ENCODE peak calls at places on chromosomes 16 and 17, in ten cellular contexts. P, Y, X, U, N, D, S, W, E and A are unnamed samples.

GRCh38 chr17:1107777-1108559 is 71.8 kb downstream of the ABR start:
- DNase-seq in P (no peak), Y (no peak), X (no peak), U (no peak), N (no peak), D (no peak), S (peak; percentile 64), W (no peak), E (no peak), A (no peak)

GRCh38 chr17:82272495-82273326 is 789 bp downstream of the CSNK1D start:
- DNase-seq in P (peak; percentile 51), Y (peak; percentile 63), X (no peak), U (peak; percentile 16), N (peak; percentile 53), D (no peak), S (peak; percentile 68), W (no peak), E (no peak), A (no peak)

GRCh38 chr16:21946889-21947635 is 6.1 kb upstream of the UQCRC2 start:
- DNase-seq in P (no peak), Y (no peak), X (no peak), U (no peak), N (no peak), D (no peak), S (no peak), W (no peak), E (no peak), A (no peak)

GRCh38 chr16:80683646-80684045 is 120.8 kb downstream of the CDYL2 start:
- DNase-seq in P (no peak), Y (no peak), X (no peak), U (no peak), N (no peak), D (no peak), S (no peak), W (no peak), E (no peak), A (no peak)

GRCh38 chr17:42098747-42099399 is 600 bp upstream of the ZNF385C start:
- DNase-seq in P (no peak), Y (peak; percentile 35), X (no peak), U (no peak), N (no peak), D (no peak), S (no peak), W (no peak), E (no peak), A (no peak)

GRCh38 chr17:42112552-42113176 is at the start of gene DHX58:
- DNase-seq in P (peak; percentile 78), Y (no peak), X (peak; percentile 91), U (peak; percentile 73), N (peak; percentile 71), D (peak; percentile 80), S (peak; percentile 71), W (peak; percentile 44), E (peak; percentile 61), A (no peak)

GRCh38 chr17:40563371-40564052 is 1.8 kb downstream of the CCR7 start:
- DNase-seq in P (no peak), Y (no peak), X (no peak), U (no peak), N (no peak), D (no peak), S (no peak), W (no peak), E (no peak), A (no peak)

GRCh38 chr16:54080524-54081008 is 206.0 kb downstream of the IRX3 start:
- DNase-seq in P (no peak), Y (no peak), X (no peak), U (no peak), N (peak; percentile 28), D (peak; percentile 98), S (no peak), W (peak; percentile 93), E (peak; percentile 99), A (no peak)

GRCh38 chr17:72852267-72852945 is 240.1 kb downstream of the SLC39A11 start:
- DNase-seq in P (no peak), Y (no peak), X (no peak), U (no peak), N (no peak), D (peak; percentile 64), S (no peak), W (peak; percentile 38), E (no peak), A (no peak)

GRCh38 chr17:82005701-82006348 is 16.9 kb downstream of the CENPX start:
- DNase-seq in P (no peak), Y (no peak), X (no peak), U (no peak), N (no peak), D (no peak), S (no peak), W (no peak), E (no peak), A (no peak)

GRCh38 chr17:17264430-17264829 is 16.6 kb downstream of the COPS3 start:
- DNase-seq in P (no peak), Y (no peak), X (no peak), U (no peak), N (no peak), D (no peak), S (no peak), W (no peak), E (no peak), A (no peak)

GRCh38 chr16:35744716-35745115 is 2285.3 kb downstream of the TP53TG3F start:
- DNase-seq in P (no peak), Y (no peak), X (no peak), U (no peak), N (no peak), D (no peak), S (no peak), W (no peak), E (no peak), A (no peak)

GRCh38 chr16:35746281-35746962 is 2287.0 kb downstream of the TP53TG3F start:
- DNase-seq in P (peak; percentile 26), Y (no peak), X (no peak), U (no peak), N (no peak), D (no peak), S (no peak), W (no peak), E (no peak), A (no peak)

GRCh38 chr16:35745821-35746248 is 2286.4 kb downstream of the TP53TG3F start:
- DNase-seq in P (no peak), Y (no peak), X (no peak), U (no peak), N (no peak), D (no peak), S (no peak), W (no peak), E (no peak), A (no peak)

GRCh38 chr16:35744084-35744483 is 2284.7 kb downstream of the TP53TG3F start:
- DNase-seq in P (no peak), Y (no peak), X (no peak), U (no peak), N (no peak), D (no peak), S (no peak), W (no peak), E (no peak), A (no peak)

DNA sequence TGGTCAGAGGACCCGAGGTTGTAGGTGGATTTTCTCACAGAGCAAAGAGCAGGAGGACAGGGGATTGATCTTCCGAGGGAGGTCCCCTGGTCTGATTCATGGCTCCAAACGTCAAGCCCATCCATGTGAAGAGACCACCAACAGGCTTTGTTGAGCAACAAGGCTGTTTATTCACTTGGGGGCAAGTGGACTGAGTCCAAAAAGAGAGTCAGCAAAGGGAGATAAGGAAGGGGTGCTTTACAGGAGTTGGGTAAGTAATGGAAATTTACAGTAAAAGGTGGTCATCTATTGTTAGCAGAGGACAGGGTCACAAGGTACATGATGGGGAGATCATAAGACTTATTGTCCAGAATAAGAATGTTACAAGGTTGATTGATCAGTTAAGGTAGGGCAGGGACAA is 2285.8 kb downstream of the TP53TG3F start:
- DNase-seq in P (no peak), Y (no peak), X (no peak), U (no peak), N (no peak), D (no peak), S (no peak), W (no peak), E (no peak), A (no peak)
- H3K9me3 ChIP-seq in P (no peaks in the 10 kb centered on the region), Y (peaks cover 3% of the 10 kb centered on the region), X (peaks cover 26% of the 10 kb centered on the region), U (peaks cover 3% of the 10 kb centered on the region), N (no peaks in the 10 kb centered on the region), D (peaks cover 25% of the 10 kb centered on the region), S (no peaks in the 10 kb centered on the region), W (no peaks in the 10 kb centered on the region), E (no peaks in the 10 kb centered on the region), A (no peaks in the 10 kb centered on the region)

GRCh38 chr17:78497115-78497540 is 80.1 kb downstream of the DNAH17 start:
- DNase-seq in P (peak; percentile 76), Y (peak; percentile 87), X (peak; percentile 87), U (peak; percentile 17), N (peak; percentile 88), D (peak; percentile 72), S (peak; percentile 80), W (peak; percentile 94), E (peak; percentile 60), A (no peak)
- TF ChIP-seq CTCF in P (peak; percentile 61), Y (peak; percentile 82), X (peak; percentile 67), U (peak; percentile 36), N (peak; percentile 84), D (peak; percentile 92), S (peak; percentile 59), W (peak; percentile 99), E (peak; percentile 65), A (peak; percentile 67)

GRCh38 chr16:66948034-66948821 is 12.8 kb upstream of the CES3 start:
- DNase-seq in P (no peak), Y (no peak), X (no peak), U (no peak), N (no peak), D (no peak), S (no peak), W (no peak), E (no peak), A (no peak)

GRCh38 chr16:66947302-66948033 is 12.2 kb downstream of the CES2 start:
- DNase-seq in P (peak; percentile 83), Y (peak; percentile 72), X (peak; percentile 87), U (peak; percentile 75), N (peak; percentile 88), D (peak; percentile 82), S (peak; percentile 69), W (peak; percentile 83), E (peak; percentile 73), A (no peak)

GRCh38 chr16:66950971-66951790 is 9.9 kb upstream of the CES3 start:
- DNase-seq in P (no peak), Y (no peak), X (no peak), U (no peak), N (no peak), D (peak; percentile 8), S (no peak), W (no peak), E (no peak), A (no peak)

GRCh38 chr16:66950437-66950836 is 10.6 kb upstream of the CES3 start:
- DNase-seq in P (no peak), Y (no peak), X (no peak), U (no peak), N (no peak), D (no peak), S (no peak), W (no peak), E (no peak), A (no peak)

GRCh38 chr16:66949472-66949871 is 11.6 kb upstream of the CES3 start:
- DNase-seq in P (no peak), Y (no peak), X (no peak), U (no peak), N (no peak), D (no peak), S (no peak), W (no peak), E (no peak), A (no peak)
- H3K4me3 ChIP-seq in P (no peak overlapping the region), Y (no peak overlapping the region), X (no peak overlapping the region), U (no peak overlapping the region), N (no peak overlapping the region), D (no peak overlapping the region), S (no peak overlapping the region), W (no peak overlapping the region), E (no peak overlapping the region), A (no peak overlapping the region)

GRCh38 chr16:35749253-35750141 is 2290.1 kb downstream of the TP53TG3F start:
- DNase-seq in P (peak; percentile 26), Y (no peak), X (no peak), U (no peak), N (no peak), D (no peak), S (no peak), W (no peak), E (no peak), A (no peak)
- H3K9me3 ChIP-seq in P (no peaks in the 10 kb centered on the region), Y (peaks cover 3% of the 10 kb centered on the region), X (peaks cover 54% of the 10 kb centered on the region), U (no peaks in the 10 kb centered on the region), N (no peaks in the 10 kb centered on the region), D (peaks cover 56% of the 10 kb centered on the region), S (no peaks in the 10 kb centered on the region), W (no peaks in the 10 kb centered on the region), E (no peaks in the 10 kb centered on the region), A (no peaks in the 10 kb centered on the region)